ENCODE peak calls at places on chromosomes 2 and 18, in ten cellular contexts. One of them, this sample, is unnamed.

GRCh38 chr18:63097198-63097597 is 222.4 kb downstream of the BCL2 start:
- DNase-seq in GM06990: no peak
- DNase-seq in tibial nerve: no peak
- DNase-seq in lung: no peak
- DNase-seq in Peyer's patch: no peak
- DNase-seq in spleen: no peak
- DNase-seq in cardiac muscle cell: no peak
- DNase-seq in fibroblast of lung: no peak
- DNase-seq in small intestine: no peak
- DNase-seq in GM23248: no peak
- DNase-seq in this sample: no peak

GRCh38 chr2:41194235-41194634 is 742.3 kb upstream of the SLC8A1 start:
- DNase-seq in GM06990: no peak
- DNase-seq in tibial nerve: no peak
- DNase-seq in lung: no peak
- DNase-seq in Peyer's patch: no peak
- DNase-seq in spleen: no peak
- DNase-seq in cardiac muscle cell: peak; percentile 81
- DNase-seq in fibroblast of lung: peak; percentile 75
- DNase-seq in small intestine: no peak
- DNase-seq in GM23248: peak; percentile 4
- DNase-seq in this sample: peak; percentile 65

GRCh38 chr2:52097076-52097475 is 1065.1 kb upstream of the NRXN1 start:
- DNase-seq in GM06990: no peak
- DNase-seq in tibial nerve: no peak
- DNase-seq in lung: no peak
- DNase-seq in Peyer's patch: no peak
- DNase-seq in spleen: no peak
- DNase-seq in cardiac muscle cell: no peak
- DNase-seq in fibroblast of lung: no peak
- DNase-seq in small intestine: no peak
- DNase-seq in GM23248: no peak
- DNase-seq in this sample: no peak

GRCh38 chr2:236219411-236219810 is 44.8 kb downstream of the ASB18 start:
- DNase-seq in GM06990: no peak
- DNase-seq in tibial nerve: no peak
- DNase-seq in lung: peak; percentile 15
- DNase-seq in Peyer's patch: no peak
- DNase-seq in spleen: no peak
- DNase-seq in cardiac muscle cell: no peak
- DNase-seq in fibroblast of lung: no peak
- DNase-seq in small intestine: no peak
- DNase-seq in GM23248: no peak
- DNase-seq in this sample: no peak

GRCh38 chr2:130957920-130958319 is 121.2 kb downstream of the ARHGEF4 start:
- DNase-seq in GM06990: no peak
- DNase-seq in tibial nerve: no peak
- DNase-seq in lung: no peak
- DNase-seq in Peyer's patch: no peak
- DNase-seq in spleen: no peak
- DNase-seq in cardiac muscle cell: no peak
- DNase-seq in fibroblast of lung: no peak
- DNase-seq in small intestine: no peak
- DNase-seq in GM23248: no peak
- DNase-seq in this sample: no peak

GRCh38 chr2:147331790-147332419 is 512.9 kb upstream of the ACVR2A start:
- DNase-seq in GM06990: peak; percentile 14
- DNase-seq in tibial nerve: peak; percentile 16
- DNase-seq in lung: no peak
- DNase-seq in Peyer's patch: peak; percentile 62
- DNase-seq in spleen: no peak
- DNase-seq in cardiac muscle cell: peak; percentile 65
- DNase-seq in fibroblast of lung: peak; percentile 59
- DNase-seq in small intestine: peak; percentile 24
- DNase-seq in GM23248: peak; percentile 61
- DNase-seq in this sample: peak; percentile 10

GRCh38 chr2:21381421-21381820 is 257.7 kb downstream of the TDRD15 start:
- DNase-seq in GM06990: no peak
- DNase-seq in tibial nerve: no peak
- DNase-seq in lung: no peak
- DNase-seq in Peyer's patch: no peak
- DNase-seq in spleen: no peak
- DNase-seq in cardiac muscle cell: no peak
- DNase-seq in fibroblast of lung: peak; percentile 72
- DNase-seq in small intestine: no peak
- DNase-seq in GM23248: no peak
- DNase-seq in this sample: no peak

GRCh38 chr2:46798041-46798440 is 117.6 kb downstream of the MCFD2 start:
- DNase-seq in GM06990: no peak
- DNase-seq in tibial nerve: no peak
- DNase-seq in lung: peak; percentile 9
- DNase-seq in Peyer's patch: no peak
- DNase-seq in spleen: no peak
- DNase-seq in cardiac muscle cell: no peak
- DNase-seq in fibroblast of lung: no peak
- DNase-seq in small intestine: no peak
- DNase-seq in GM23248: peak; percentile 62
- DNase-seq in this sample: no peak

GRCh38 chr2:140246058-140246457 is 1465.9 kb upstream of the NXPH2 start:
- DNase-seq in GM06990: no peak
- DNase-seq in tibial nerve: no peak
- DNase-seq in lung: no peak
- DNase-seq in Peyer's patch: no peak
- DNase-seq in spleen: no peak
- DNase-seq in cardiac muscle cell: no peak
- DNase-seq in fibroblast of lung: no peak
- DNase-seq in small intestine: no peak
- DNase-seq in GM23248: no peak
- DNase-seq in this sample: no peak
- H3K4me3 ChIP-seq in GM06990: no peak overlapping the region
- H3K4me3 ChIP-seq in tibial nerve: no peak overlapping the region
- H3K4me3 ChIP-seq in lung: no peak overlapping the region
- H3K4me3 ChIP-seq in Peyer's patch: no peak overlapping the region
- H3K4me3 ChIP-seq in spleen: no peak overlapping the region
- H3K4me3 ChIP-seq in cardiac muscle cell: no peak overlapping the region
- H3K4me3 ChIP-seq in fibroblast of lung: no peak overlapping the region
- H3K4me3 ChIP-seq in small intestine: no peak overlapping the region
- H3K4me3 ChIP-seq in GM23248: no peak overlapping the region
- H3K4me3 ChIP-seq in this sample: no peak overlapping the region

GRCh38 chr2:135909976-135910375 is 33.7 kb upstream of the MCM6 start:
- DNase-seq in GM06990: no peak
- DNase-seq in tibial nerve: no peak
- DNase-seq in lung: no peak
- DNase-seq in Peyer's patch: no peak
- DNase-seq in spleen: no peak
- DNase-seq in cardiac muscle cell: peak; percentile 12
- DNase-seq in fibroblast of lung: no peak
- DNase-seq in small intestine: no peak
- DNase-seq in GM23248: peak; percentile 80
- DNase-seq in this sample: no peak
- H3K36me3 ChIP-seq in GM06990: no peaks in the 10 kb centered on the region
- H3K36me3 ChIP-seq in tibial nerve: no peaks in the 10 kb centered on the region
- H3K36me3 ChIP-seq in lung: peaks cover 2% of the 10 kb centered on the region
- H3K36me3 ChIP-seq in Peyer's patch: no peaks in the 10 kb centered on the region
- H3K36me3 ChIP-seq in spleen: peaks cover 12% of the 10 kb centered on the region
- H3K36me3 ChIP-seq in cardiac muscle cell: peaks cover 68% of the 10 kb centered on the region
- H3K36me3 ChIP-seq in fibroblast of lung: no peaks in the 10 kb centered on the region
- H3K36me3 ChIP-seq in small intestine: peaks cover 2% of the 10 kb centered on the region
- H3K36me3 ChIP-seq in GM23248: peaks cover 51% of the 10 kb centered on the region
- H3K36me3 ChIP-seq in this sample: no peaks in the 10 kb centered on the region

GRCh38 chr18:59902180-59902992 is 2.6 kb downstream of the PMAIP1 start:
- DNase-seq in GM06990: peak; percentile 56
- DNase-seq in tibial nerve: no peak
- DNase-seq in lung: no peak
- DNase-seq in Peyer's patch: no peak
- DNase-seq in spleen: no peak
- DNase-seq in cardiac muscle cell: no peak
- DNase-seq in fibroblast of lung: peak; percentile 88
- DNase-seq in small intestine: no peak
- DNase-seq in GM23248: peak; percentile 80
- DNase-seq in this sample: no peak
- H3K4me3 ChIP-seq in GM06990: peak overlapping the region; percentile 73
- H3K4me3 ChIP-seq in tibial nerve: no peak overlapping the region
- H3K4me3 ChIP-seq in lung: no peak overlapping the region
- H3K4me3 ChIP-seq in Peyer's patch: no peak overlapping the region
- H3K4me3 ChIP-seq in spleen: no peak overlapping the region
- H3K4me3 ChIP-seq in cardiac muscle cell: no peak overlapping the region
- H3K4me3 ChIP-seq in fibroblast of lung: no peak overlapping the region
- H3K4me3 ChIP-seq in small intestine: no peak overlapping the region
- H3K4me3 ChIP-seq in GM23248: no peak overlapping the region
- H3K4me3 ChIP-seq in this sample: peak overlapping the region; percentile 64

GRCh38 chr2:232315923-232316299 is 62.6 kb upstream of the ALPP start:
- DNase-seq in GM06990: no peak
- DNase-seq in tibial nerve: no peak
- DNase-seq in lung: no peak
- DNase-seq in Peyer's patch: no peak
- DNase-seq in spleen: no peak
- DNase-seq in cardiac muscle cell: no peak
- DNase-seq in fibroblast of lung: no peak
- DNase-seq in small intestine: no peak
- DNase-seq in GM23248: no peak
- DNase-seq in this sample: no peak

GRCh38 chr2:232319117-232320037 is 59.2 kb upstream of the ALPP start:
- DNase-seq in GM06990: no peak
- DNase-seq in tibial nerve: no peak
- DNase-seq in lung: no peak
- DNase-seq in Peyer's patch: peak; percentile 31
- DNase-seq in spleen: no peak
- DNase-seq in cardiac muscle cell: no peak
- DNase-seq in fibroblast of lung: no peak
- DNase-seq in small intestine: no peak
- DNase-seq in GM23248: no peak
- DNase-seq in this sample: no peak

GRCh38 chr2:232318175-232318855 is 60.2 kb upstream of the ALPP start:
- DNase-seq in GM06990: no peak
- DNase-seq in tibial nerve: no peak
- DNase-seq in lung: no peak
- DNase-seq in Peyer's patch: peak; percentile 22
- DNase-seq in spleen: no peak
- DNase-seq in cardiac muscle cell: no peak
- DNase-seq in fibroblast of lung: no peak
- DNase-seq in small intestine: no peak
- DNase-seq in GM23248: no peak
- DNase-seq in this sample: no peak

GRCh38 chr2:232315049-232315922 is 63.3 kb upstream of the ALPP start:
- DNase-seq in GM06990: peak; percentile 47
- DNase-seq in tibial nerve: peak; percentile 50
- DNase-seq in lung: peak; percentile 65
- DNase-seq in Peyer's patch: peak; percentile 83
- DNase-seq in spleen: peak; percentile 93
- DNase-seq in cardiac muscle cell: peak; percentile 87
- DNase-seq in fibroblast of lung: peak; percentile 78
- DNase-seq in small intestine: peak; percentile 20
- DNase-seq in GM23248: peak; percentile 92
- DNase-seq in this sample: peak; percentile 34

DNA sequence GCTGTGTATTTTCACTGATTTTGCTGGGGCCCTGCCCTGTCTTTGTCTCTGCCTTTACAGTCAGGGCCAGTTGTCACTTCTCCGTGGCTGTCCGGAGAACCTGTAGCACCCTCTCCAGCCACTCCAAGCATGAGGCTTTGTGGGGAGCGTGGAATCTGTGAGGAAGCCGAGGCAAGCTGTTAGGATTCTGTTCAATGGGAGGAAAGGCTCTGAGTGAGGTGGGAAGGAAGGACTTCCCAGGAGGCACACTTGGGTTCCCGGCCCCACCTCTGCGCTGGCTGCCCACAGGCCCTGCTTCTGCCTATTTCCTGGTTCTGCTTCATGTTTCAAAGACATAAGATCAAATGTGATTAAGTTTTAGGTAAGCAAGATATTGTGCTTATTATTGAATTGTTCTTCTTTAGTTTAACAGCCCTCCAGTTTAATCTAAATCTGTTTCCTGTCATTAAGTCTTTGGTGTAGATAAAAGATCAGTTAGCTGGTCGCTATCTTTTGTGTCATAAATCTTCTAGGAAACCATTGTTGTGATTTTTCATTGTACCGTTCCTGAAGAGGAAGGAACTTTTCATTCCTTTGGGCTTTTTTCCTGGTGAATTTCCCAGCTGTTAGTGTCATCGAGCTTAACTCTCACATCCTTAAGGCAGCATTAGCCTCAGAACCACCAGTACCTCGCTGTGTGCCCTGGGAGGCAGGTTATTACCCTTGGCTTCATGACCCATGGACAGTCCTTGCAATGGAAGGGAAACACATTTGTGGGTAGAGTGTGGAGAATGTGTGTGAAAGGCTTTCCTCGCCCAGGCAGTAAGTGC is 62.0 kb upstream of the ALPP start:
- DNase-seq in GM06990: no peak
- DNase-seq in tibial nerve: no peak
- DNase-seq in lung: no peak
- DNase-seq in Peyer's patch: peak; percentile 45
- DNase-seq in spleen: no peak
- DNase-seq in cardiac muscle cell: no peak
- DNase-seq in fibroblast of lung: no peak
- DNase-seq in small intestine: peak; percentile 15
- DNase-seq in GM23248: no peak
- DNase-seq in this sample: no peak
- H3K36me3 ChIP-seq in GM06990: no peaks in the 10 kb centered on the region
- H3K36me3 ChIP-seq in tibial nerve: no peaks in the 10 kb centered on the region
- H3K36me3 ChIP-seq in lung: no peaks in the 10 kb centered on the region
- H3K36me3 ChIP-seq in Peyer's patch: no peaks in the 10 kb centered on the region
- H3K36me3 ChIP-seq in spleen: no peaks in the 10 kb centered on the region
- H3K36me3 ChIP-seq in cardiac muscle cell: no peaks in the 10 kb centered on the region
- H3K36me3 ChIP-seq in fibroblast of lung: no peaks in the 10 kb centered on the region
- H3K36me3 ChIP-seq in small intestine: peaks cover 3% of the 10 kb centered on the region
- H3K36me3 ChIP-seq in GM23248: no peaks in the 10 kb centered on the region
- H3K36me3 ChIP-seq in this sample: no peaks in the 10 kb centered on the region

DNA sequence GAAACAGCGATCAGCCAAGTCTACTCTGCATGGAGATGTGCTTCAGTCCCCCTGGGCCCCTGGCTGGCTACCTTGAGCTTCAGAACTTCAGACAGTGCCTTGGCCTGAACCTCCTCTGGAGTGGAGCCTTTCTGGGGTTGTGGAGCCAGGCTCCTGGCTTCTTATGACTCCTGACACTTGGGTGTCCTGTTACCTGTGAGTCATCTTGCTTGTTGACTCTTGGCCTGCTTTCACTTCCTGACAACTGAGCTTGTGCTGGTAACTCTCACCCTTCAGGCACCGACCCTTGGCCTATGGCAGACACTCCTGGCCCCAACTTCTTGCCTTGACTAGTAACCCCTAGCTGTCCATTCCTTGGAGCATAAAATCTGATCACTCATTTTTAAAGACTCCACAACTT is 46.5 kb upstream of the VIT start:
- DNase-seq in GM06990: no peak
- DNase-seq in tibial nerve: no peak
- DNase-seq in lung: peak; percentile 31
- DNase-seq in Peyer's patch: peak; percentile 78
- DNase-seq in spleen: no peak
- DNase-seq in cardiac muscle cell: peak; percentile 34
- DNase-seq in fibroblast of lung: peak; percentile 69
- DNase-seq in small intestine: peak; percentile 81
- DNase-seq in GM23248: peak; percentile 91
- DNase-seq in this sample: peak; percentile 47
- H3K4me3 ChIP-seq in GM06990: no peak overlapping the region
- H3K4me3 ChIP-seq in tibial nerve: no peak overlapping the region
- H3K4me3 ChIP-seq in lung: no peak overlapping the region
- H3K4me3 ChIP-seq in Peyer's patch: no peak overlapping the region
- H3K4me3 ChIP-seq in spleen: no peak overlapping the region
- H3K4me3 ChIP-seq in cardiac muscle cell: no peak overlapping the region
- H3K4me3 ChIP-seq in fibroblast of lung: no peak overlapping the region
- H3K4me3 ChIP-seq in small intestine: no peak overlapping the region
- H3K4me3 ChIP-seq in GM23248: no peak overlapping the region
- H3K4me3 ChIP-seq in this sample: no peak overlapping the region

GRCh38 chr2:95106081-95106480 is 15.5 kb downstream of the MRPS5 start:
- DNase-seq in GM06990: no peak
- DNase-seq in tibial nerve: no peak
- DNase-seq in lung: no peak
- DNase-seq in Peyer's patch: no peak
- DNase-seq in spleen: no peak
- DNase-seq in cardiac muscle cell: no peak
- DNase-seq in fibroblast of lung: no peak
- DNase-seq in small intestine: no peak
- DNase-seq in GM23248: peak; percentile 5
- DNase-seq in this sample: no peak
- H3K36me3 ChIP-seq in GM06990: peaks cover 26% of the 10 kb centered on the region
- H3K36me3 ChIP-seq in tibial nerve: peaks cover 48% of the 10 kb centered on the region
- H3K36me3 ChIP-seq in lung: peaks cover 28% of the 10 kb centered on the region
- H3K36me3 ChIP-seq in Peyer's patch: peaks cover 8% of the 10 kb centered on the region
- H3K36me3 ChIP-seq in spleen: peaks cover 79% of the 10 kb centered on the region
- H3K36me3 ChIP-seq in cardiac muscle cell: peaks cover 80% of the 10 kb centered on the region
- H3K36me3 ChIP-seq in fibroblast of lung: peaks cover 16% of the 10 kb centered on the region
- H3K36me3 ChIP-seq in small intestine: peaks cover 17% of the 10 kb centered on the region
- H3K36me3 ChIP-seq in GM23248: peaks cover 80% of the 10 kb centered on the region
- H3K36me3 ChIP-seq in this sample: no peaks in the 10 kb centered on the region

This sample was measured in kidney epithelial cell.